ENCODE peak calls at places on chromosomes 12 and 14, in eight cellular contexts. One of them, this sample, is unnamed.

GRCh38 chr14:53605562-53605961 is 351.1 kb downstream of the BMP4 start:
- DNase-seq in AG10803: no peak
- DNase-seq in HepG2: no peak
- DNase-seq in heart right ventricle: no peak
- DNase-seq in PC-9: no peak
- DNase-seq in GM13977: no peak
- DNase-seq in left lung: no peak
- DNase-seq in K562: no peak
- DNase-seq in this sample: no peak

GRCh38 chr12:95838125-95838524 is 20.6 kb upstream of the SNRPF start:
- DNase-seq in AG10803: peak; percentile 83
- DNase-seq in HepG2: peak; percentile 49
- DNase-seq in heart right ventricle: no peak
- DNase-seq in PC-9: no peak
- DNase-seq in GM13977: no peak
- DNase-seq in left lung: no peak
- DNase-seq in K562: no peak
- DNase-seq in this sample: no peak

GRCh38 chr14:63203618-63204406 is 431 bp upstream of the RHOJ start:
- DNase-seq in AG10803: peak; percentile 92
- DNase-seq in HepG2: peak; percentile 90
- DNase-seq in heart right ventricle: peak; percentile 60
- DNase-seq in PC-9: no peak
- DNase-seq in GM13977: no peak
- DNase-seq in left lung: no peak
- DNase-seq in K562: no peak
- DNase-seq in this sample: peak; percentile 92

GRCh38 chr12:125187780-125188741 is 122.8 kb downstream of the AACS start:
- DNase-seq in AG10803: no peak
- DNase-seq in HepG2: no peak
- DNase-seq in heart right ventricle: no peak
- DNase-seq in PC-9: no peak
- DNase-seq in GM13977: no peak
- DNase-seq in left lung: no peak
- DNase-seq in K562: no peak
- DNase-seq in this sample: no peak

GRCh38 chr12:115224031-115224430 is 540.1 kb upstream of the TBX3 start:
- DNase-seq in AG10803: no peak
- DNase-seq in HepG2: peak; percentile 30
- DNase-seq in heart right ventricle: no peak
- DNase-seq in PC-9: no peak
- DNase-seq in GM13977: no peak
- DNase-seq in left lung: no peak
- DNase-seq in K562: no peak
- DNase-seq in this sample: no peak

GRCh38 chr12:57216931-57217871 is 607 bp downstream of the NXPH4 start:
- DNase-seq in AG10803: no peak
- DNase-seq in HepG2: no peak
- DNase-seq in heart right ventricle: no peak
- DNase-seq in PC-9: no peak
- DNase-seq in GM13977: no peak
- DNase-seq in left lung: no peak
- DNase-seq in K562: no peak
- DNase-seq in this sample: no peak

GRCh38 chr12:94640134-94640928 is 10.0 kb downstream of the TMCC3 start:
- DNase-seq in AG10803: peak; percentile 30
- DNase-seq in HepG2: no peak
- DNase-seq in heart right ventricle: no peak
- DNase-seq in PC-9: peak; percentile 48
- DNase-seq in GM13977: peak; percentile 65
- DNase-seq in left lung: no peak
- DNase-seq in K562: no peak
- DNase-seq in this sample: no peak

GRCh38 chr12:1691123-1692007 is 495 bp downstream of the ADIPOR2 start:
- DNase-seq in AG10803: peak; percentile 23
- DNase-seq in HepG2: peak; percentile 31
- DNase-seq in heart right ventricle: peak; percentile 52
- DNase-seq in PC-9: no peak
- DNase-seq in GM13977: peak; percentile 60
- DNase-seq in left lung: peak; percentile 90
- DNase-seq in K562: peak; percentile 38
- DNase-seq in this sample: peak; percentile 92

GRCh38 chr14:95545769-95546168 is 10.9 kb downstream of the GLRX5 start:
- DNase-seq in AG10803: peak; percentile 76
- DNase-seq in HepG2: no peak
- DNase-seq in heart right ventricle: no peak
- DNase-seq in PC-9: peak; percentile 81
- DNase-seq in GM13977: no peak
- DNase-seq in left lung: no peak
- DNase-seq in K562: peak; percentile 41
- DNase-seq in this sample: no peak

GRCh38 chr12:10571141-10571540 is 42.3 kb downstream of the MAGOHB start:
- DNase-seq in AG10803: no peak
- DNase-seq in HepG2: no peak
- DNase-seq in heart right ventricle: no peak
- DNase-seq in PC-9: no peak
- DNase-seq in GM13977: no peak
- DNase-seq in left lung: no peak
- DNase-seq in K562: no peak
- DNase-seq in this sample: no peak

GRCh38 chr14:76867536-76868452 is 41.6 kb downstream of the LRRC74A start:
- DNase-seq in AG10803: no peak
- DNase-seq in HepG2: no peak
- DNase-seq in heart right ventricle: no peak
- DNase-seq in PC-9: no peak
- DNase-seq in GM13977: peak; percentile 44
- DNase-seq in left lung: peak; percentile 92
- DNase-seq in K562: no peak
- DNase-seq in this sample: no peak

GRCh38 chr14:40417777-40418401 is 985.7 kb upstream of the FBXO33 start:
- DNase-seq in AG10803: no peak
- DNase-seq in HepG2: peak; percentile 62
- DNase-seq in heart right ventricle: no peak
- DNase-seq in PC-9: no peak
- DNase-seq in GM13977: peak; percentile 4
- DNase-seq in left lung: no peak
- DNase-seq in K562: peak; percentile 5
- DNase-seq in this sample: no peak
- TF ChIP-seq CTCF in AG10803: no peak
- TF ChIP-seq CTCF in HepG2: peak; percentile 86
- TF ChIP-seq CTCF in heart right ventricle: peak; percentile 61
- TF ChIP-seq CTCF in PC-9: peak; percentile 64
- TF ChIP-seq CTCF in GM13977: peak; percentile 79
- TF ChIP-seq CTCF in left lung: peak; percentile 24
- TF ChIP-seq CTCF in K562: no peak
- TF ChIP-seq CTCF in this sample: peak; percentile 80

GRCh38 chr12:14769462-14769836 is 33.8 kb downstream of the WBP11 start:
- DNase-seq in AG10803: peak; percentile 12
- DNase-seq in HepG2: peak; percentile 42
- DNase-seq in heart right ventricle: peak; percentile 17
- DNase-seq in PC-9: no peak
- DNase-seq in GM13977: no peak
- DNase-seq in left lung: peak; percentile 58
- DNase-seq in K562: no peak
- DNase-seq in this sample: no peak
- TF ChIP-seq CTCF in AG10803: peak; percentile 26
- TF ChIP-seq CTCF in HepG2: no peak
- TF ChIP-seq CTCF in heart right ventricle: no peak
- TF ChIP-seq CTCF in PC-9: no peak
- TF ChIP-seq CTCF in GM13977: peak; percentile 34
- TF ChIP-seq CTCF in left lung: no peak
- TF ChIP-seq CTCF in K562: no peak
- TF ChIP-seq CTCF in this sample: no peak

DNA sequence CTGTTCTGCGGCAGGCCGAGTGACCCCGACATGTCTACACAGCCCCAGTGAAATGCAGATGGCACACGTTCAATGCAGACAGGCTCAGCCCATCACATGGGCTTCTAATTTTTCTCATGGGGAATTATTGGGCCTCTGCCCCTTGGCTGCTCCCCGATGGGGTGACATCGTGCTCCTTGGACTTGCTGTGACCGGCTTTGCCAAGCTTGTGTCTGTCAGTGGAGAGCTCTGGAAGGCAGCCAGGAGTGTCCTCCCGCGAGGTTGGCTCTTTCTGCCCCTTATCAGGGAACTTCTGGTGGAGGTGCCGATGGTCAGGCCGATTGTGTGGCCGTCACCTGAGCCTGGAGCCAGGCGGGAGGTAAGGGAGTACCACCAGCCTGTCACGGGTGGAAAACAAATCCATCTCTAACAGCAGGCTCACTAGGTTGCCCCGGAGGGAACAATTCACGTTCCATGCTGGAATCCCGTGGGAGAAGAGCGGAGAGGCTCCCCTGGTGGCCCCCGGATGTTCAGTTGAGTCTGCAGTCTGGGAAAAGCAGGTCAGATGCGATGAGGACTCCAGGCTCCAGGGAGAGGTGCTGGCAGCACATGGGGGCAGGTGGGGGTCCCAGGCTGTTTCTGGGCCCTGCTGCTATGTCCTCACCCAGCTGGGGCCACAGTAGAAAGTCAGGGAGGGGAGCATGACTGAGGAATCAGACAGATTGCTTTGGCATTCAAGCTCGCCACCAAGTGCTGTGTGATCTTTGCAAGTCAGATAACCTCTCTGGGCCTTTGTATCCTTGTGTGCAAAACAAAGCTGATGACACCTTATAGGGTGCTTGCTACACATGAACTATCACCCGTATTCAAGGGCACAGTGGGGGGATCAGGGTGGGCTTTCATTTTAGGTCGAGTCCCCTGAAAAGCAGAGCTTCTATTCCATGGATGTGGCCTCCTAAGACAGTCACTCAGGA is 43.2 kb upstream of the EML1 start:
- DNase-seq in AG10803: no peak
- DNase-seq in HepG2: no peak
- DNase-seq in heart right ventricle: peak; percentile 52
- DNase-seq in PC-9: no peak
- DNase-seq in GM13977: no peak
- DNase-seq in left lung: no peak
- DNase-seq in K562: no peak
- DNase-seq in this sample: no peak
- TF ChIP-seq CTCF in AG10803: no peak
- TF ChIP-seq CTCF in HepG2: no peak
- TF ChIP-seq CTCF in heart right ventricle: no peak
- TF ChIP-seq CTCF in PC-9: no peak
- TF ChIP-seq CTCF in GM13977: no peak
- TF ChIP-seq CTCF in left lung: no peak
- TF ChIP-seq CTCF in K562: no peak
- TF ChIP-seq CTCF in this sample: no peak

GRCh38 chr12:563899-564298 is 99.3 kb downstream of the NINJ2 start:
- DNase-seq in AG10803: no peak
- DNase-seq in HepG2: no peak
- DNase-seq in heart right ventricle: no peak
- DNase-seq in PC-9: no peak
- DNase-seq in GM13977: no peak
- DNase-seq in left lung: no peak
- DNase-seq in K562: no peak
- DNase-seq in this sample: no peak
- TF ChIP-seq CTCF in AG10803: no peak
- TF ChIP-seq CTCF in HepG2: no peak
- TF ChIP-seq CTCF in heart right ventricle: no peak
- TF ChIP-seq CTCF in PC-9: no peak
- TF ChIP-seq CTCF in GM13977: no peak
- TF ChIP-seq CTCF in left lung: no peak
- TF ChIP-seq CTCF in K562: no peak
- TF ChIP-seq CTCF in this sample: no peak

GRCh38 chr12:86666311-86666710 is 410.1 kb upstream of the MGAT4C start:
- DNase-seq in AG10803: peak; percentile 16
- DNase-seq in HepG2: no peak
- DNase-seq in heart right ventricle: no peak
- DNase-seq in PC-9: no peak
- DNase-seq in GM13977: no peak
- DNase-seq in left lung: no peak
- DNase-seq in K562: no peak
- DNase-seq in this sample: no peak
- TF ChIP-seq CTCF in AG10803: no peak
- TF ChIP-seq CTCF in HepG2: no peak
- TF ChIP-seq CTCF in heart right ventricle: no peak
- TF ChIP-seq CTCF in PC-9: no peak
- TF ChIP-seq CTCF in GM13977: no peak
- TF ChIP-seq CTCF in left lung: no peak
- TF ChIP-seq CTCF in K562: no peak
- TF ChIP-seq CTCF in this sample: no peak

This sample was measured in chondrocyte.